ENCODE peak calls at places on chromosomes 7 and 10, in five cellular contexts. I is HCT116, W is SK-N-SH, M is GM12891, K is stomach. R is an unnamed sample.

GRCh38 chr10:62916157-62916603 is 100.0 kb upstream of the EGR2 start:
- DNase-seq in I (no peak), W (no peak), M (no peak), K (no peak), R (no peak)

GRCh38 chr7:124649397-124650029 is 116.1 kb downstream of the GPR37 start:
- DNase-seq in I (no peak), W (no peak), M (no peak), K (no peak), R (no peak)

GRCh38 chr7:149209518-149210269 is 14.3 kb downstream of the ZNF282 start:
- DNase-seq in I (peak), W (peak), M (peak), K (peak), R (no peak)

GRCh38 chr10:132094581-132095234 is 29.0 kb downstream of the JAKMIP3 start:
- DNase-seq in I (no peak), W (no peak), M (no peak), K (peak), R (no peak)

GRCh38 chr10:118394557-118395194 is 52.6 kb upstream of the FAM204A start:
- DNase-seq in I (no peak), W (no peak), M (no peak), K (no peak), R (no peak)

GRCh38 chr7:131769241-131769640 is 212.8 kb upstream of the PODXL start:
- DNase-seq in I (peak), W (no peak), M (no peak), K (no peak), R (no peak)

GRCh38 chr10:29411666-29412335 is 122.9 kb downstream of the LYZL1 start:
- DNase-seq in I (no peak), W (no peak), M (no peak), K (no peak), R (no peak)

GRCh38 chr10:102538811-102539210 is 35.0 kb downstream of the SUFU start:
- DNase-seq in I (no peak), W (no peak), M (no peak), K (no peak), R (no peak)

GRCh38 chr7:63925626-63926460 is 72.8 kb upstream of the ZNF722 start:
- DNase-seq in I (no peak), W (peak), M (no peak), K (peak), R (peak)

GRCh38 chr7:132568962-132569361 is 7.3 kb downstream of the PLXNA4 start:
- DNase-seq in I (no peak), W (no peak), M (no peak), K (no peak), R (no peak)

GRCh38 chr10:33859319-33860022 is 525.0 kb upstream of the NRP1 start:
- DNase-seq in I (no peak), W (no peak), M (no peak), K (no peak), R (no peak)

GRCh38 chr7:135129579-135129978 is 18.3 kb upstream of the TMEM140 start:
- DNase-seq in I (no peak), W (no peak), M (no peak), K (no peak), R (no peak)

GRCh38 chr7:133039614-133040013 is 42.3 kb downstream of the CHCHD3 start:
- DNase-seq in I (no peak), W (no peak), M (no peak), K (no peak), R (no peak)

GRCh38 chr10:32144817-32145688 is 88.8 kb upstream of the KIF5B start:
- DNase-seq in I (no peak), W (no peak), M (no peak), K (no peak), R (peak)

GRCh38 chr10:988667-989545 is 672 bp downstream of the GTPBP4 start:
- DNase-seq in I (no peak), W (no peak), M (no peak), K (no peak), R (no peak)

GRCh38 chr7:35753761-35754603 is 46.9 kb upstream of the SEPTIN7 start:
- DNase-seq in I (no peak), W (no peak), M (no peak), K (no peak), R (no peak)

GRCh38 chr10:44424953-44425352 is 40.1 kb upstream of the CXCL12 start:
- DNase-seq in I (no peak), W (no peak), M (no peak), K (no peak), R (no peak)

GRCh38 chr10:128630787-128631252 is 504.6 kb upstream of the MKI67 start:
- DNase-seq in I (no peak), W (no peak), M (no peak), K (no peak), R (no peak)

GRCh38 chr10:61837748-61838055 is 63.8 kb upstream of the ARID5B start:
- DNase-seq in I (no peak), W (no peak), M (no peak), K (no peak), R (no peak)

GRCh38 chr10:11586170-11586569 is 25.3 kb downstream of the USP6NL start:
- DNase-seq in I (no peak), W (no peak), M (no peak), K (no peak), R (no peak)

GRCh38 chr10:30349967-30350735 is 1.1 kb upstream of the MTPAP start:
- DNase-seq in I (no peak), W (no peak), M (no peak), K (no peak), R (no peak)

GRCh38 chr10:43267811-43268210 is 946 bp upstream of the RASGEF1A start:
- DNase-seq in I (no peak), W (no peak), M (no peak), K (no peak), R (no peak)

GRCh38 chr10:130021373-130021950 is 57.4 kb upstream of the EBF3 start:
- DNase-seq in I (no peak), W (no peak), M (no peak), K (no peak), R (no peak)

GRCh38 chr7:1076184-1077072 is 11.5 kb upstream of the GPER1 start:
- DNase-seq in I (no peak), W (no peak), M (no peak), K (peak), R (no peak)

GRCh38 chr10:91559750-91560149 is 73.1 kb downstream of the PPP1R3C start:
- DNase-seq in I (no peak), W (no peak), M (no peak), K (no peak), R (no peak)

GRCh38 chr10:1544929-1545328 is 192.4 kb downstream of the ADARB2 start:
- DNase-seq in I (no peak), W (no peak), M (no peak), K (no peak), R (no peak)

GRCh38 chr10:12396567-12396966 is 47.2 kb downstream of the CAMK1D start:
- DNase-seq in I (no peak), W (no peak), M (no peak), K (no peak), R (no peak)

GRCh38 chr7:24786941-24787340 is 29.7 kb upstream of the GSDME start:
- DNase-seq in I (peak), W (no peak), M (no peak), K (no peak), R (no peak)

GRCh38 chr10:124315599-124316270 is 103.0 kb downstream of the OAT start:
- DNase-seq in I (no peak), W (no peak), M (no peak), K (no peak), R (no peak)

GRCh38 chr10:4512557-4513286 is 313.3 kb upstream of the AKR1E2 start:
- DNase-seq in I (peak), W (peak), M (no peak), K (peak), R (peak)

GRCh38 chr7:71488308-71488707 is 356.4 kb downstream of the GALNT17 start:
- DNase-seq in I (no peak), W (no peak), M (no peak), K (no peak), R (no peak)

GRCh38 chr10:63268139-63268797 is 135.1 kb downstream of the NRBF2 start:
- DNase-seq in I (no peak), W (no peak), M (no peak), K (no peak), R (no peak)

GRCh38 chr7:159063046-159063840 is 81.4 kb downstream of the VIPR2 start:
- DNase-seq in I (no peak), W (no peak), M (no peak), K (no peak), R (no peak)

GRCh38 chr7:135790371-135790977 is 41.9 kb upstream of the FAM180A start:
- DNase-seq in I (no peak), W (no peak), M (no peak), K (no peak), R (no peak)

GRCh38 chr7:1192171-1192676 is 32.2 kb upstream of the ZFAND2A start:
- DNase-seq in I (no peak), W (no peak), M (no peak), K (no peak), R (no peak)

GRCh38 chr10:71404510-71405295 is 8.0 kb downstream of the CDH23 start:
- DNase-seq in I (no peak), W (no peak), M (no peak), K (no peak), R (no peak)

GRCh38 chr7:93159490-93159889 is 11.3 kb upstream of the SAMD9L start:
- DNase-seq in I (no peak), W (no peak), M (no peak), K (no peak), R (no peak)

GRCh38 chr10:6162589-6163356 is 40.0 kb upstream of the PFKFB3 start:
- DNase-seq in I (no peak), W (no peak), M (no peak), K (no peak), R (no peak)

GRCh38 chr7:371119-371778 is 81.3 kb downstream of the FOXL3 start:
- DNase-seq in I (no peak), W (peak), M (no peak), K (peak), R (no peak)

GRCh38 chr7:75795831-75796285 is 17.7 kb downstream of the CCL24 start:
- DNase-seq in I (no peak), W (no peak), M (no peak), K (peak), R (no peak)
- TF ChIP-seq POLR2AphosphoS5 in I (no peak), W (no peak), M (no peak), K (no peak), R (no peak)

DNA sequence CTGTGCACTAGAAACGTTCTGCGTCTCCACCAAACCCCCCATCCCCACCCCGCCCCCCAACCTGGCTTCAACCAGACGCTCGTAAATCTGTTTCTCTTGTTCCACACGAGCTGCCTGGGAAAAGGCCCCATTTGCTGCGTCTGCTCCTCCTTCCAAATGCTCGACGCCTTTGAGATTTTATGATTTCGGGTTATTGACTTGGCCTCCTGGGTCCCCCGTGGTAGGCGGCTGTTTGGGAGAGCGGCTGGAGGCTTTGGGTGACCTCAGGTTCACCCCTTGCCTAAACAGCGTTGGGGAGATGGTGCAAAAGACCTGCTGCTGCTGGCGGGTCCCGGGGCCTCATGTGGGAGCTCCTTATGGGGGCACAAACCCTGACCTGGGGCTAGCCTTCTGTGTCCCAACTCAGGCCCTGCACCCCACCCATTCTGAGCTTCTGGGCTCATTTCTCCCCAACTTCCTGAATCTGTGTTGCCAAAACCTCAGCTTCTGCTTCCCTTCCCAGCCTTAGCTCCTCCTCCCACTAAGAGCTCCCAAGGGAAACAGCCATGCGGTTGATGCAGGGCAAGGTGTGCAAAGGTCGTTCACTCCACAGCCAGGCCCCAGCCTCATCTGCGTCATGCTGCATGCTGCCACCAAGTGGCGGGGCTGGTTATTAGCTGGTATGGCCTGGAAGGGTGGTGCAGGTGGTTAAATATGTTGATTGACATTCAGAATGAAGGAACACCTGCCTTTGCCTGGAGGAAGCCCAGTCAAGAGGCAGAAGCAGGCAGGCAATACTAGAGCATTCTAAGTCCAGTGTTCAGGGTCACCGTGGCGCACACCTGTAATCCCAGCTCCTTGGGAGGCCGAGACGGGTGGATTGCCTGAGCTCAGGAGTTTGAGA is 49.1 kb upstream of the ELN start:
- DNase-seq in I (peak), W (peak), M (peak), K (peak), R (no peak)
- TF ChIP-seq POLR2AphosphoS5 in I (no peak), W (no peak), M (no peak), K (no peak), R (no peak)

DNA sequence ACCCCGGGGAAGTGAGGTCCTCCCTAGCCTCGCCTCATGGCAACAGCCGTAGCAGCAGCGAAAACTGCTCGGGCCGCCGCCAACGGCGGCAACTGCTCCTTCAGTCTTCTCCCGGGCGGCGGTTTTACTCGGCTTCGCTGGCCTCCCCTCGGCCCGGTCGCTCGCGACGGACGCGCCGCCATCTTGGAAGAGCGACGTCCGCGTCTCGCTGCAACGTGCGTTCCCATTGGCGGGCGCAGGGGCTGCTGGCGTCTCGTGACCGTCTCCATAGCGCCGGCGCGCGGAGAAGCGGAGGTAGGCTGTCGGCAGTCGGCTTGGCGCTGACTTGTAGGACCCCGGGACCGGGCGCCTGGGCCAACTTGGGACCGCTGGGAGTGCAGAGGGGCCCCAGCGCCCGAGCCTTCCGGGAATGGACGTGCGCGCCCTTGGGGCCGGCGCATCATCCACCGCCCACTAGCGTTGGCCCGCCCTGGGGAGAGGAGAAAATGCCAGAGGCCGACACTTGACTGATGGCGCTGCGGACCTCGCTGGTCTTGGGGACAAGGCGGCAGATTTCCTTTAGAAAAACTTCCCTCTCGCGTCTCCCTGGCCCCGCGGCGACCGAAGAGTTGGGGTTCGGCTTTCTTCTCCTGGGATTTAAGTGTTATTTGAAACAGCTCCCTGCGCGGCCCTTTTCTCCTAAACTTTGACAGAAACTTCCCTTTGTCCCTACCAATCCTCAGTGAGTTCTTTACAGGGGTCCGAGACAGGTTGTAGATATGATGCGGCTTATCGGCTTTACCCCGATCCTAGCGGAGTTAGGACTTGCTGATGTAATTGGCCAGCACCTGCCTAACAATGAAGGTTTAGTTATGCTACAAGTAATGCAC is at the start of gene SNX13:
- DNase-seq in I (peak), W (peak), M (peak), K (peak), R (peak)
- TF ChIP-seq POLR2AphosphoS5 in I (peak), W (peak), M (peak), K (peak), R (peak)

DNA sequence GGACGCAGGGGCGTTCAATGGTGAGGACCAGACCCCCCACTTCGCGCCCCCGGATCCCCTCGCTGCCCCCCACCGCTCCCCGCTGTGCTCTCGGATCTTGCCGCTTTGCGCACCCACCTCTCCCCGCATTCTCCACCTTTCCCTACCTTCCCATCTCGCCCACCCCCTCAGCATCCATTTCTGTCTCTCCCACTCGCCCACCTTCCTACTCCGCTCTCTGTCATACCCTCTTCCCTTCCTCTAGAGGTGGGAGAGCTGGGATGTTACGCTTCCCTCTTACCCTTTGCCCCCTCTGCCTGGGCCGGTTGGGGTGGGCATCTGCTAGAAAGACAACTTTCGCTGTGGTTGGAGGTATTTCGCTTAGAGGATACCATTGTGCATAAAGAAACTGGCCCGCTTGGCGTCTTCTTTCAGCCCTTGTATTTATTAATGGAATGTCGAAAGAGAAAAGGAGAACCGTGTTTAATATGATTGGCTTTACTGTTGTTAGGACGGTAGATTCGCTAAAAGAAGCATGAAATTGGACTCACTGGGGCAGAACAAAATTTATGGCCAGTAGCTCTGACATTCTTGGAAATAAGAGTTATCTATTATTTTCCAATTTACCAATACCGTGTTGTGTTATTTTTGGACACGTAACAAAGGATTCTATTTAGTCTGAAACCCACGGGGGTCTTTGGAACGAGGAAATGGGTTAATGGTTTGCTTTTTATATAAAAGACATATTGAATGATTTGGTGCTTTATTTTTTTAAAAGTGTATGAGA is 873 bp downstream of the PRKAR2B start:
- DNase-seq in I (no peak), W (peak), M (no peak), K (no peak), R (no peak)
- TF ChIP-seq POLR2AphosphoS5 in I (no peak), W (no peak), M (no peak), K (no peak), R (no peak)

DNA sequence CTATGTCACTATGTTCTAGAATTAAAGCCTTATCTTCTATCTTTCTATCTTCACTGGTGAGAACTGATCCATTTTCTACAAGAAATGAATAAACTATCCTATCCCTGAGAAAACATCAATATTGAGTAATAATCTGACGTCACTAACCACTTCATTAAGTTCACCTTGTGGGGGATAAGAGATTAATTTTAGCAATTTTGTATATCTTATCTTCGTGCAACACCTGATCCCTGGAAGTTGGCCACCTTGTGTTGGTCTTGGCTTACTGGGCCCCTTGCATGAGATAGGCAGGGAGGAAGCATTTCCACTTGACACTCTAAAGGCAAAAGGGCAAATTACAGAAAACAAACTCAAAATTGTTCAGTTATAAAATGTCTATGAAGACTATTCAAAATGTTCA is 20.1 kb upstream of the OR6B1 start:
- DNase-seq in I (no peak), W (no peak), M (no peak), K (peak), R (no peak)
- TF ChIP-seq POLR2AphosphoS5 in I (no peak), W (no peak), M (no peak), K (no peak), R (no peak)

DNA sequence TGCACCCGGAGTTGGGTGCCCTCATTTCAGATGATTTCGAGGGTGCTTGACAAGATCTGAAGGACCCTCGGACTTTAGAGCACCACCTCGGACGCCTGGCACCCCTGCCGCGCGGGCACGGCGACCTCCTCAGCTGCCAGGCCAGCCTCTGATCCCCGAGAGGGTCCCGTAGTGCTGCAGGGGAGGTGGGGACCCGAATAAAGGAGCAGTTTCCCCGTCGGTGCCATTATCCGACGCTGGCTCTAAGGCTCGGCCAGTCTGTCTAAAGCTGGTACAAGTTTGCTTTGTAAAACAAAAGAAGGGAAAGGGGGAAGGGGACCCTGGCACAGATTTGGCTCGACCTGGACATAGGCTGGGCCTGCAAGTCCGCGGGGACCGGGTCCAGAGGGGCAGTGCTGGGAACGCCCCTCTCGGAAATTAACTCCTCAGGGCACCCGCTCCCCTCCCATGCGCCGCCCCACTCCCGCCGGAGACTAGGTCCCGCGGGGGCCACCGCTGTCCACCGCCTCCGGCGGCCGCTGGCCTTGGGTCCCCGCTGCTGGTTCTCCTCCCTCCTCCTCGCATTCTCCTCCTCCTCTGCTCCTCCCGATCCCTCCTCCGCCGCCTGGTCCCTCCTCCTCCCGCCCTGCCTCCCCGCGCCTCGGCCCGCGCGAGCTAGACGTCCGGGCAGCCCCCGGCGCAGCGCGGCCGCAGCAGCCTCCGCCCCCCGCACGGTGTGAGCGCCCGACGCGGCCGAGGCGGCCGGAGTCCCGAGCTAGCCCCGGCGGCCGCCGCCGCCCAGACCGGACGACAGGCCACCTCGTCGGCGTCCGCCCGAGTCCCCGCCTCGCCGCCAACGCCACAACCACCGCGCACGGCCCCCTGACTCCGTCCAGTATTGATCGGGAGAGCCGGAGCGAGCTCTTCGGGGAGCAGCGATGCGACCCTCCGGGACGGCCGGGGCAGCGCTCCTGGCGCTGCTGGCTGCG is at the start of gene EGFR:
- DNase-seq in I (peak), W (peak), M (peak), K (peak), R (peak)
- TF ChIP-seq POLR2AphosphoS5 in I (peak), W (peak), M (no peak), K (peak), R (peak)

R was measured in prostate gland.